ENCODE peak calls at places on chromosomes 5 and 9, in seven cellular contexts. H is OCI-LY7, S is Karpas-422, L is Peyer's patch, C is esophagus muscularis mucosa, F is fibroblast of lung, K is esophagus squamous epithelium. J is an unnamed sample. For H3K36me3, the result is how much of the 10 kb centered on the place peaks cover.

GRCh38 chr9:89022902-89023301 is 31.6 kb downstream of the S1PR3 start:
- DNase-seq in H (no peak), S (no peak), L (no peak), C (peak), F (peak), K (no peak), J (peak)

GRCh38 chr5:77444356-77444755 is 47.8 kb downstream of the WDR41 start:
- DNase-seq in H (no peak), S (no peak), L (no peak), C (no peak), F (peak), K (no peak), J (no peak)

GRCh38 chr5:149450199-149450598 is 71.1 kb upstream of the IL17B start:
- DNase-seq in H (no peak), S (no peak), L (peak), C (no peak), F (peak), K (no peak), J (peak)

GRCh38 chr5:82092-82491 is 9.9 kb upstream of the PLEKHG4B start:
- DNase-seq in H (no peak), S (no peak), L (no peak), C (no peak), F (peak), K (no peak), J (no peak)

GRCh38 chr9:114423181-114423580 is 35.4 kb upstream of the AKNA start:
- DNase-seq in H (no peak), S (no peak), L (peak), C (no peak), F (no peak), K (no peak), J (no peak)

GRCh38 chr5:9207820-9208418 is 338.0 kb downstream of the SEMA5A start:
- DNase-seq in H (peak), S (peak), L (no peak), C (no peak), F (peak), K (no peak), J (no peak)

GRCh38 chr9:11757408-11757807 is 935.8 kb upstream of the TYRP1 start:
- DNase-seq in H (no peak), S (no peak), L (no peak), C (no peak), F (no peak), K (no peak), J (no peak)

GRCh38 chr9:109319072-109319630 is 1.7 kb downstream of the EPB41L4B start:
- DNase-seq in H (no peak), S (no peak), L (peak), C (no peak), F (peak), K (no peak), J (peak)

GRCh38 chr5:68682400-68683152 is 411.2 kb upstream of the SLC30A5 start:
- DNase-seq in H (no peak), S (no peak), L (no peak), C (no peak), F (no peak), K (no peak), J (no peak)

GRCh38 chr5:134069553-134069952 is 44.9 kb upstream of the TCF7 start:
- DNase-seq in H (no peak), S (no peak), L (no peak), C (no peak), F (no peak), K (no peak), J (no peak)

GRCh38 chr5:134071850-134072207 is 42.7 kb upstream of the TCF7 start:
- DNase-seq in H (no peak), S (no peak), L (no peak), C (no peak), F (no peak), K (no peak), J (no peak)

GRCh38 chr5:134070979-134071849 is 43.3 kb upstream of the TCF7 start:
- DNase-seq in H (no peak), S (no peak), L (no peak), C (no peak), F (peak), K (no peak), J (peak)

GRCh38 chr5:134072471-134073220 is 41.8 kb upstream of the TCF7 start:
- DNase-seq in H (no peak), S (no peak), L (no peak), C (no peak), F (no peak), K (no peak), J (no peak)

GRCh38 chr5:134070648-134070978 is 43.9 kb upstream of the TCF7 start:
- DNase-seq in H (no peak), S (no peak), L (no peak), C (no peak), F (peak), K (no peak), J (no peak)
- H3K4me3 ChIP-seq in H (no peak), S (no peak), L (peak), C (peak), F (peak), K (no peak), J (peak)

GRCh38 chr5:14218011-14218410 is 74.9 kb downstream of the TRIO start:
- DNase-seq in H (no peak), S (no peak), L (no peak), C (no peak), F (no peak), K (no peak), J (no peak)

GRCh38 chr5:14215901-14216300 is 72.8 kb downstream of the TRIO start:
- DNase-seq in H (no peak), S (no peak), L (no peak), C (no peak), F (no peak), K (no peak), J (no peak)

GRCh38 chr5:14216372-14216771 is 73.2 kb downstream of the TRIO start:
- DNase-seq in H (no peak), S (no peak), L (no peak), C (no peak), F (peak), K (no peak), J (no peak)

GRCh38 chr5:14217587-14217986 is 74.4 kb downstream of the TRIO start:
- DNase-seq in H (no peak), S (no peak), L (peak), C (no peak), F (no peak), K (no peak), J (no peak)

GRCh38 chr5:14216902-14217301 is 73.8 kb downstream of the TRIO start:
- DNase-seq in H (no peak), S (no peak), L (no peak), C (no peak), F (peak), K (no peak), J (peak)
- H3K27ac ChIP-seq in H (no peak), S (no peak), L (no peak), C (peak), F (peak), K (peak), J (peak)

GRCh38 chr5:179772355-179772754 is 21.4 kb upstream of the LTC4S start:
- DNase-seq in H (no peak), S (no peak), L (no peak), C (no peak), F (no peak), K (no peak), J (no peak)
- H3K36me3 ChIP-seq in H (half or more), S (under half), L (under half), C (half or more), F (under half), K (under half), J (under half)

GRCh38 chr9:96025995-96026572 is 150.6 kb downstream of the ERCC6L2 start:
- DNase-seq in H (no peak), S (no peak), L (no peak), C (no peak), F (no peak), K (no peak), J (peak)
- H3K4me3 ChIP-seq in H (no peak), S (no peak), L (no peak), C (no peak), F (no peak), K (no peak), J (no peak)

GRCh38 chr5:33832904-33833575 is 58.8 kb downstream of the ADAMTS12 start:
- DNase-seq in H (no peak), S (no peak), L (no peak), C (no peak), F (peak), K (no peak), J (no peak)
- H3K27ac ChIP-seq in H (no peak), S (no peak), L (no peak), C (no peak), F (no peak), K (no peak), J (no peak)

GRCh38 chr9:36625006-36625600 is 52.4 kb downstream of the MELK start:
- DNase-seq in H (no peak), S (no peak), L (no peak), C (no peak), F (peak), K (no peak), J (no peak)
- H3K36me3 ChIP-seq in H (half or more), S (under half), L (under half), C (under half), F (under half), K (under half), J (under half)

GRCh38 chr9:121742923-121743322 is 91.5 kb downstream of the DAB2IP start:
- DNase-seq in H (no peak), S (no peak), L (no peak), C (no peak), F (no peak), K (no peak), J (no peak)

GRCh38 chr9:121743441-121744001 is 92.1 kb downstream of the DAB2IP start:
- DNase-seq in H (no peak), S (no peak), L (peak), C (peak), F (peak), K (no peak), J (peak)

GRCh38 chr9:121745396-121745695 is 93.9 kb downstream of the DAB2IP start:
- DNase-seq in H (no peak), S (no peak), L (no peak), C (no peak), F (no peak), K (no peak), J (no peak)

GRCh38 chr9:121744687-121745395 is 93.4 kb downstream of the DAB2IP start:
- DNase-seq in H (no peak), S (no peak), L (no peak), C (no peak), F (peak), K (no peak), J (no peak)

DNA sequence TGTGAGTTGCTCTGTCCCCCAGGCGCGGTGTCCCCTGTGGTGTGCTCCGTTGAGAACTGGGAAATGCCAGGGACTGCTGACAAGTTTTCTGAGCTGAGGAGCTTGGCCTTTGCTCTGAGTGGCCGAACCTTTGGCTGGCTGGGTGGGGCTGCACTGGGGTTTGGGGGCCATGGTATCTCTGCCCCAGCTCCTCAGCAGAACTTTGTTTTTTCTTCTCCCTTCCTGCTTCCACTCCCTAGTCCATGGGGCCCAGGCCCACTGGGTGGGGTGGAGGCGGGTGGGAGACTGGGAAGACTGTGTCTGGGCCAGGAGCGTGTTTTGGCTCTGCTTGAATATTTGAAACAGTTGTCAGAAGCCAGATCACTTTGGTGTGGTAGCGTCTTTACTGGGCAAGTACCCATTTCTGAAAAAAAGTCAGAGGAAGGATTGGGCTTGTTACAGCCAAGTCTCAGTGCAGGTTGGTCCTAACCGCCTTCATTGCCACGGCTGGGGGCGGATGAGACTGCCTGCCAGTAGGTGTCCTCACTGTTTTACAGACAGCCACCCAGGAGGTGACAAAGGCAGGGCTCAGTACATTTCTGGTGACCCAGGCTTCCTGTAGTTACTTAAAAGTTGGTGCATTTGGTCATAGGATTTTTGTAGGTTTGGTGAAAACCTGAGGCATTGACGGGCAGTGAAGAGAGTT is 92.7 kb downstream of the DAB2IP start:
- DNase-seq in H (peak), S (peak), L (peak), C (no peak), F (peak), K (no peak), J (no peak)
- H3K4me3 ChIP-seq in H (no peak), S (no peak), L (peak), C (peak), F (peak), K (peak), J (peak)

GRCh38 chr5:59317772-59318205 is 575.7 kb downstream of the PDE4D start:
- DNase-seq in H (no peak), S (no peak), L (no peak), C (no peak), F (no peak), K (no peak), J (no peak)

GRCh38 chr5:59321631-59322030 is 571.9 kb downstream of the PDE4D start:
- DNase-seq in H (no peak), S (no peak), L (no peak), C (no peak), F (no peak), K (no peak), J (no peak)

GRCh38 chr5:59319286-59319685 is 574.2 kb downstream of the PDE4D start:
- DNase-seq in H (no peak), S (no peak), L (no peak), C (no peak), F (no peak), K (no peak), J (no peak)

GRCh38 chr5:59320420-59320819 is 573.1 kb downstream of the PDE4D start:
- DNase-seq in H (no peak), S (no peak), L (no peak), C (no peak), F (no peak), K (no peak), J (no peak)

GRCh38 chr5:59317023-59317771 is 576.3 kb downstream of the PDE4D start:
- DNase-seq in H (no peak), S (no peak), L (no peak), C (no peak), F (no peak), K (no peak), J (no peak)
- H3K27ac ChIP-seq in H (no peak), S (no peak), L (peak), C (peak), F (no peak), K (peak), J (no peak)

J was measured in upper lobe of left lung.